ENCODE peak calls at places on chromosomes 3 and 15, in four cellular contexts. One of them, this sample, is unnamed.

GRCh38 chr15:69979269-69979668 is 118.4 kb downstream of the TLE3 start:
- DNase-seq in uterus: no peak
- DNase-seq in ELR: peak; percentile 66
- DNase-seq in NCI-H1092 treated with DMSO at 0.1 percent for 48 hours: no peak
- DNase-seq in this sample: no peak

GRCh38 chr3:38334656-38335055 is 11.9 kb upstream of the XYLB start:
- DNase-seq in uterus: no peak
- DNase-seq in ELR: peak; percentile 60
- DNase-seq in NCI-H1092 treated with DMSO at 0.1 percent for 48 hours: no peak
- DNase-seq in this sample: no peak

GRCh38 chr3:157175678-157176077 is 15.7 kb upstream of the CCNL1 start:
- DNase-seq in uterus: peak; percentile 27
- DNase-seq in ELR: peak; percentile 36
- DNase-seq in NCI-H1092 treated with DMSO at 0.1 percent for 48 hours: no peak
- DNase-seq in this sample: peak; percentile 43

GRCh38 chr3:112482675-112483074 is 16.6 kb downstream of the BTLA start:
- DNase-seq in uterus: no peak
- DNase-seq in ELR: no peak
- DNase-seq in NCI-H1092 treated with DMSO at 0.1 percent for 48 hours: no peak
- DNase-seq in this sample: no peak

GRCh38 chr3:170437696-170438407 is 19.2 kb downstream of the CLDN11 start:
- DNase-seq in uterus: no peak
- DNase-seq in ELR: peak; percentile 44
- DNase-seq in NCI-H1092 treated with DMSO at 0.1 percent for 48 hours: no peak
- DNase-seq in this sample: no peak

GRCh38 chr3:173501941-173502489 is 104.5 kb downstream of the NLGN1 start:
- DNase-seq in uterus: no peak
- DNase-seq in ELR: no peak
- DNase-seq in NCI-H1092 treated with DMSO at 0.1 percent for 48 hours: no peak
- DNase-seq in this sample: no peak

GRCh38 chr3:33915796-33916589 is 117.6 kb downstream of the PDCD6IP start:
- DNase-seq in uterus: no peak
- DNase-seq in ELR: no peak
- DNase-seq in NCI-H1092 treated with DMSO at 0.1 percent for 48 hours: no peak
- DNase-seq in this sample: no peak

GRCh38 chr3:12675115-12675810 is 11.3 kb upstream of the RAF1 start:
- DNase-seq in uterus: no peak
- DNase-seq in ELR: no peak
- DNase-seq in NCI-H1092 treated with DMSO at 0.1 percent for 48 hours: no peak
- DNase-seq in this sample: no peak

GRCh38 chr3:126415661-126416591 is 21.2 kb downstream of the CFAP100 start:
- DNase-seq in uterus: peak; percentile 11
- DNase-seq in ELR: no peak
- DNase-seq in NCI-H1092 treated with DMSO at 0.1 percent for 48 hours: no peak
- DNase-seq in this sample: no peak

GRCh38 chr3:5057857-5058324 is 64.2 kb upstream of the ARL8B start:
- DNase-seq in uterus: peak; percentile 76
- DNase-seq in ELR: peak; percentile 82
- DNase-seq in NCI-H1092 treated with DMSO at 0.1 percent for 48 hours: peak; percentile 25
- DNase-seq in this sample: peak; percentile 63

GRCh38 chr15:57743424-57743823 is 36.9 kb downstream of the POLR2M start:
- DNase-seq in uterus: no peak
- DNase-seq in ELR: peak; percentile 34
- DNase-seq in NCI-H1092 treated with DMSO at 0.1 percent for 48 hours: peak; percentile 2
- DNase-seq in this sample: no peak

GRCh38 chr3:124361566-124361965 is 368.7 kb upstream of the UMPS start:
- DNase-seq in uterus: no peak
- DNase-seq in ELR: no peak
- DNase-seq in NCI-H1092 treated with DMSO at 0.1 percent for 48 hours: no peak
- DNase-seq in this sample: no peak

GRCh38 chr3:179027326-179027900 is 44.2 kb downstream of the ZMAT3 start:
- DNase-seq in uterus: no peak
- DNase-seq in ELR: no peak
- DNase-seq in NCI-H1092 treated with DMSO at 0.1 percent for 48 hours: no peak
- DNase-seq in this sample: no peak